ENCODE peak calls at places on chromosomes 12 and 14, in six cellular contexts. One of them, this sample, is unnamed.

GRCh38 chr14:51396222-51396815 is 156.3 kb downstream of the TMX1 start:
- DNase-seq in suprapubic skin: no peak
- DNase-seq in K562: no peak
- DNase-seq in Peyer's patch: no peak
- DNase-seq in uterus: peak
- DNase-seq in breast epithelium: no peak
- DNase-seq in this sample: peak

GRCh38 chr14:91241848-91242247 is 2.7 kb downstream of the GPR68 start:
- DNase-seq in suprapubic skin: no peak
- DNase-seq in K562: no peak
- DNase-seq in breast epithelium: no peak
- DNase-seq in Peyer's patch: peak
- DNase-seq in uterus: no peak
- DNase-seq in this sample: peak

GRCh38 chr12:101772019-101772774 is 32.9 kb upstream of the SYCP3 start:
- DNase-seq in K562: no peak
- DNase-seq in suprapubic skin: no peak
- DNase-seq in breast epithelium: no peak
- DNase-seq in Peyer's patch: no peak
- DNase-seq in uterus: no peak
- DNase-seq in this sample: no peak

GRCh38 chr12:103382119-103382518 is 113.6 kb downstream of the C12orf42 start:
- DNase-seq in suprapubic skin: no peak
- DNase-seq in breast epithelium: no peak
- DNase-seq in K562: no peak
- DNase-seq in uterus: no peak
- DNase-seq in Peyer's patch: no peak
- DNase-seq in this sample: no peak

GRCh38 chr14:92453691-92454090 is 59.9 kb upstream of the RIN3 start:
- DNase-seq in uterus: no peak
- DNase-seq in Peyer's patch: no peak
- DNase-seq in suprapubic skin: no peak
- DNase-seq in breast epithelium: no peak
- DNase-seq in K562: no peak
- DNase-seq in this sample: no peak

GRCh38 chr12:56530390-56531055 is 8.9 kb downstream of the RBMS2 start:
- DNase-seq in suprapubic skin: no peak
- DNase-seq in breast epithelium: no peak
- DNase-seq in Peyer's patch: no peak
- DNase-seq in uterus: no peak
- DNase-seq in K562: no peak
- DNase-seq in this sample: no peak

GRCh38 chr14:76267322-76268012 is 108.5 kb upstream of the ESRRB start:
- DNase-seq in suprapubic skin: no peak
- DNase-seq in breast epithelium: peak
- DNase-seq in uterus: peak
- DNase-seq in K562: no peak
- DNase-seq in Peyer's patch: no peak
- DNase-seq in this sample: peak

GRCh38 chr12:80241576-80242273 is 142.4 kb downstream of the OTOGL start:
- DNase-seq in breast epithelium: no peak
- DNase-seq in suprapubic skin: no peak
- DNase-seq in uterus: no peak
- DNase-seq in K562: no peak
- DNase-seq in Peyer's patch: no peak
- DNase-seq in this sample: no peak

GRCh38 chr12:18706798-18707197 is 31.0 kb downstream of the PLCZ1 start:
- DNase-seq in breast epithelium: no peak
- DNase-seq in uterus: no peak
- DNase-seq in suprapubic skin: no peak
- DNase-seq in K562: no peak
- DNase-seq in Peyer's patch: no peak
- DNase-seq in this sample: no peak

GRCh38 chr14:37027188-37027824 is 145.1 kb downstream of the SLC25A21 start:
- DNase-seq in Peyer's patch: no peak
- DNase-seq in breast epithelium: no peak
- DNase-seq in uterus: no peak
- DNase-seq in suprapubic skin: no peak
- DNase-seq in K562: peak
- DNase-seq in this sample: no peak

GRCh38 chr12:16844875-16845274 is 238.9 kb upstream of the LMO3 start:
- DNase-seq in Peyer's patch: no peak
- DNase-seq in breast epithelium: no peak
- DNase-seq in uterus: no peak
- DNase-seq in suprapubic skin: no peak
- DNase-seq in K562: no peak
- DNase-seq in this sample: no peak

GRCh38 chr14:39351708-39352107 is 80.5 kb downstream of the FBXO33 start:
- DNase-seq in breast epithelium: no peak
- DNase-seq in uterus: no peak
- DNase-seq in K562: no peak
- DNase-seq in suprapubic skin: no peak
- DNase-seq in Peyer's patch: no peak
- DNase-seq in this sample: no peak

GRCh38 chr14:91103116-91103515 is 10.8 kb upstream of the DGLUCY start:
- DNase-seq in uterus: no peak
- DNase-seq in Peyer's patch: no peak
- DNase-seq in breast epithelium: no peak
- DNase-seq in K562: no peak
- DNase-seq in suprapubic skin: no peak
- DNase-seq in this sample: peak

GRCh38 chr14:89855961-89856360 is 98.6 kb downstream of the EFCAB11 start:
- DNase-seq in uterus: no peak
- DNase-seq in Peyer's patch: no peak
- DNase-seq in breast epithelium: no peak
- DNase-seq in suprapubic skin: no peak
- DNase-seq in K562: no peak
- DNase-seq in this sample: no peak

GRCh38 chr12:76946451-76946850 is 67.6 kb upstream of the CSRP2 start:
- DNase-seq in uterus: no peak
- DNase-seq in K562: no peak
- DNase-seq in breast epithelium: no peak
- DNase-seq in Peyer's patch: no peak
- DNase-seq in suprapubic skin: no peak
- DNase-seq in this sample: no peak

GRCh38 chr12:90216815-90217214 is 508.2 kb upstream of the ATP2B1 start:
- DNase-seq in K562: no peak
- DNase-seq in breast epithelium: no peak
- DNase-seq in suprapubic skin: no peak
- DNase-seq in Peyer's patch: no peak
- DNase-seq in uterus: no peak
- DNase-seq in this sample: peak

GRCh38 chr14:65356327-65356836 is 56.1 kb upstream of the FUT8 start:
- DNase-seq in uterus: no peak
- DNase-seq in K562: no peak
- DNase-seq in breast epithelium: no peak
- DNase-seq in Peyer's patch: no peak
- DNase-seq in suprapubic skin: no peak
- DNase-seq in this sample: no peak

GRCh38 chr14:104104006-104104901 is 18.8 kb downstream of the ASPG start:
- DNase-seq in breast epithelium: peak
- DNase-seq in suprapubic skin: peak
- DNase-seq in Peyer's patch: no peak
- DNase-seq in K562: no peak
- DNase-seq in uterus: no peak
- DNase-seq in this sample: peak

GRCh38 chr14:57611555-57612075 is 118.0 kb upstream of the CCDC198 start:
- DNase-seq in K562: no peak
- DNase-seq in suprapubic skin: no peak
- DNase-seq in uterus: no peak
- DNase-seq in breast epithelium: no peak
- DNase-seq in Peyer's patch: no peak
- DNase-seq in this sample: no peak

GRCh38 chr14:57610631-57611030 is 117.0 kb upstream of the CCDC198 start:
- DNase-seq in Peyer's patch: no peak
- DNase-seq in K562: no peak
- DNase-seq in breast epithelium: no peak
- DNase-seq in uterus: no peak
- DNase-seq in suprapubic skin: no peak
- DNase-seq in this sample: no peak

DNA sequence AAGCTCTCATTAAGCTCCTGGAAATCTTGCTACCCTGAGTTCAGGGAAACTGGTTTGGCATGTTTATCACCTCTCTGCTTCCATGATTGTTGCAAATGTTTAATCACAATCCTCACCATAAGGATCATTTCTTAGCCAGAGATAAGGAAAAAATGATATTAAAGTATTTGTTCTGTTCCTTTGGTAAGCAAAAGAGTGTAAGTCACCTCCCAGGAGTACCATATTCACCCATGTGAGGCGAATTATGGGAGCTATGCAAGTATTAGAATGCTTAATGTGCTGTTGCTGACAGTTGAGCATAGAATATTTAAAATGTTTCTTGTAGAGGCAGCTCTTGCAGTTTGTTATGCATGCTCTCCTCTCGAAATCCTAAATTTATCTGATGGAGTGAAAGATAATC is 115.7 kb upstream of the CCDC198 start:
- DNase-seq in breast epithelium: no peak
- DNase-seq in K562: no peak
- DNase-seq in uterus: no peak
- DNase-seq in Peyer's patch: no peak
- DNase-seq in suprapubic skin: no peak
- DNase-seq in this sample: no peak
- TF ChIP-seq CTCF in breast epithelium: no peak
- TF ChIP-seq CTCF in K562: no peak
- TF ChIP-seq CTCF in uterus: no peak
- TF ChIP-seq CTCF in Peyer's patch: no peak
- TF ChIP-seq CTCF in suprapubic skin: no peak
- TF ChIP-seq CTCF in this sample: no peak

GRCh38 chr12:7093486-7093885 is 1.2 kb upstream of the C1R start:
- DNase-seq in Peyer's patch: no peak
- DNase-seq in uterus: no peak
- DNase-seq in breast epithelium: no peak
- DNase-seq in suprapubic skin: peak
- DNase-seq in K562: no peak
- DNase-seq in this sample: no peak

GRCh38 chr12:7091171-7091570 is 1.1 kb downstream of the C1R start:
- DNase-seq in suprapubic skin: peak
- DNase-seq in K562: no peak
- DNase-seq in breast epithelium: no peak
- DNase-seq in uterus: no peak
- DNase-seq in Peyer's patch: no peak
- DNase-seq in this sample: no peak

GRCh38 chr12:7091660-7092228 is 501 bp downstream of the C1R start:
- DNase-seq in K562: no peak
- DNase-seq in suprapubic skin: peak
- DNase-seq in breast epithelium: no peak
- DNase-seq in Peyer's patch: no peak
- DNase-seq in uterus: peak
- DNase-seq in this sample: no peak

GRCh38 chr12:7092986-7093460 is 778 bp upstream of the C1R start:
- DNase-seq in K562: no peak
- DNase-seq in suprapubic skin: peak
- DNase-seq in breast epithelium: no peak
- DNase-seq in Peyer's patch: no peak
- DNase-seq in uterus: no peak
- DNase-seq in this sample: no peak

GRCh38 chr12:7092229-7092985 is at the start of gene C1R:
- DNase-seq in uterus: peak
- DNase-seq in suprapubic skin: peak
- DNase-seq in breast epithelium: peak
- DNase-seq in K562: peak
- DNase-seq in Peyer's patch: peak
- DNase-seq in this sample: peak
- H3K4me3 ChIP-seq in uterus: peak
- H3K4me3 ChIP-seq in suprapubic skin: peak
- H3K4me3 ChIP-seq in breast epithelium: peak
- H3K4me3 ChIP-seq in K562: no peak
- H3K4me3 ChIP-seq in Peyer's patch: peak
- H3K4me3 ChIP-seq in this sample: peak

DNA sequence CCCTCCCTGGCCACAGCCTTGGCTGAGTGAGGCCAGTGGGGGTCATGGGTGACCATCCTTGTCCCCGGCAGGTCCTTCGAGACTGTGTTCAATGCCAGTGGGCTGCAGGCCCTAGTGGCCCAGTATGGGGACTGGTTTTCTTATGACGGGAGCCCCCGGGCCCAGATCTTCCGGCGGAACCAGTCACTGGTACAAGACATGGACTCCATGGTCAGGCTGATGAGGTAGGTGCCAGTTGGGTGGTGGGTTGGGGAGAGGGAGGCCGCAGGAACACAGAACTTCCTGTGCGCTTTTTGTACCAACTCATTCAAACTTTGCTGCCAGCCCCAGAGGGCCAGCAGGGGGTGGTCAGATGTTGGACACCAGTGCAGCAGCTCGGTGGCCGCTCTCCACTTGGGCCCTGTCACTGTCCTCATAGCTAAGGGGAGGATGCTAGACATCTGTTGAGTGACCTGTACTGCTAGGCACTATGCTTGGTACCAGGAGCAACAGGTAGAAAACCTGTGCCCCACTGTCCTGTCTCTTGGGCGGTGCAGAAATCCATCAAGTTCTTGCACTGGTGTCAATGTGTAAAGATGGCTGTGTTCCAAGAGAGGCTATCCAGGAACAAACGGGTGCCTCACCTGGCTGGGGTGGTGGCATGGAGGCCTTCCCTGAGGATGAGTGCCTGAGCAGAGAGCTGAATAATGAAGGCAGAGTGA is 16.7 kb downstream of the SDS start:
- DNase-seq in uterus: no peak
- DNase-seq in breast epithelium: no peak
- DNase-seq in Peyer's patch: no peak
- DNase-seq in suprapubic skin: no peak
- DNase-seq in K562: no peak
- DNase-seq in this sample: no peak
- TF ChIP-seq POLR2A in uterus: no peak
- TF ChIP-seq POLR2A in breast epithelium: no peak
- TF ChIP-seq POLR2A in Peyer's patch: no peak
- TF ChIP-seq POLR2A in suprapubic skin: no peak
- TF ChIP-seq POLR2A in K562: no peak
- TF ChIP-seq POLR2A in this sample: no peak

DNA sequence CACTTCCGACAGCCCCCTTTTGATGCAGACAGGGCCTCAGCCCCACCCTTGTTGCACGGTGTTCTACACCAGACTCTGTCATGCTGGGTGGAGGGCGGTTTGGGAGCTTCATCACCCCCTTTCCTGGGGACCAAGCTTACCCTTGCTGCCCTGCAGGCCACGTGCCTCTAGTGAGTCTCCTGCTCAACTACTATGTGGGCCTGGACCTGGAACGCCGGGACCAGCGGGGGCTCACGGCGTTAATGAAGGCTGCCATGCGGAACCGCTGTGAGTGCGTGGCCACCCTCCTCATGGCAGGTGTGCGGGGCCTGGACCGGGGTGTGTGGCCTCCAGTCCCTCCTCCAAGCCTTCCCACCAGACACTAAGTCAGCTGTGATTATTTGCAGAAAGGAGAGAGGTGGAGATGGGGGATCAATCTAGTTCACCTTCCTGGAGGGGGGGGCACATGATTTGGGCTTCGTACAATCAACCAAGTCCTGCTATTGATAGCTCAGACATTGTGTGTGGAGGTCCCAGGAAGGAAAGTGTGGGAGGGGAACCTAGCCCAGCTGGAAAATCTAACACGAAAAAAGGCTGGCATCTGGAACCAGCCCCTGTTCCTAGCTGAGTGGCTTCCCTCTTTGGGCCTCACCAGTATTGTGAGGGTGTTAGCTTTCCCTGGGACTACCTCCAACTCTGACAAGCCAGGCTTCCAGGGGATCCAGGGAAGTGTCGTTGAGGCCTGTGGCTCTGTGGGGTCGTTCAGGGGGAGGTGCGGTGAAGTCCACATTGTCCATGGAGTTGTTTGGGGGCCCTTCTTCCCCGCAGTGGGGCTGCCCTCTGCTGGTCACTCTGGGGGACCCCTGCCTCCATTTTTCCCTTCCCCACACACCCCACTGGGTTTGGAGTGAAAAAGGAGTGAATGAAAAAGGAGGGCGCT is 1.6 kb downstream of the ANKRD33 start:
- DNase-seq in K562: no peak
- DNase-seq in uterus: no peak
- DNase-seq in breast epithelium: no peak
- DNase-seq in Peyer's patch: no peak
- DNase-seq in suprapubic skin: no peak
- DNase-seq in this sample: peak
- TF ChIP-seq CTCF in K562: peak
- TF ChIP-seq CTCF in uterus: no peak
- TF ChIP-seq CTCF in breast epithelium: no peak
- TF ChIP-seq CTCF in Peyer's patch: no peak
- TF ChIP-seq CTCF in suprapubic skin: no peak
- TF ChIP-seq CTCF in this sample: no peak

This sample was measured in heart left ventricle.